ENCODE peak calls at places on chromosomes 11 and 22, in nine cellular contexts. U, B, C, N, G, P, Q, Y and J are unnamed samples.

GRCh38 chr11:125402436-125402835 is 93.6 kb downstream of the FEZ1 start:
- DNase-seq in U (no peak), B (no peak), C (peak), N (peak), G (no peak), P (no peak), Q (no peak), Y (no peak), J (no peak)

GRCh38 chr22:29268511-29269229 is 602 bp downstream of the EWSR1 start:
- DNase-seq in U (peak), B (peak), C (peak), N (peak), G (no peak), P (no peak), Q (peak), Y (peak), J (peak)

GRCh38 chr11:24859801-24860300 is 363.0 kb downstream of the LUZP2 start:
- DNase-seq in U (no peak), B (no peak), C (no peak), N (no peak), G (no peak), P (no peak), Q (no peak), Y (no peak), J (no peak)

GRCh38 chr22:22239311-22239939 is 5.2 kb upstream of the VPREB1 start:
- DNase-seq in U (no peak), B (no peak), C (no peak), N (no peak), G (no peak), P (no peak), Q (no peak), Y (no peak), J (no peak)

GRCh38 chr11:87180743-87181142 is 143.0 kb downstream of the TMEM135 start:
- DNase-seq in U (no peak), B (no peak), C (peak), N (peak), G (no peak), P (no peak), Q (no peak), Y (no peak), J (no peak)

GRCh38 chr11:20030472-20030871 is 129.8 kb downstream of the DBX1 start:
- DNase-seq in U (no peak), B (no peak), C (no peak), N (no peak), G (no peak), P (no peak), Q (no peak), Y (no peak), J (no peak)

GRCh38 chr11:91296628-91297027 is 928.0 kb upstream of the FAT3 start:
- DNase-seq in U (no peak), B (no peak), C (no peak), N (no peak), G (no peak), P (peak), Q (no peak), Y (no peak), J (no peak)

GRCh38 chr11:101470881-101471535 is 112.8 kb downstream of the TRPC6 start:
- DNase-seq in U (no peak), B (no peak), C (peak), N (peak), G (no peak), P (peak), Q (no peak), Y (no peak), J (no peak)

GRCh38 chr11:77212314-77213007 is 84.4 kb downstream of the MYO7A start:
- DNase-seq in U (no peak), B (no peak), C (no peak), N (no peak), G (peak), P (no peak), Q (no peak), Y (no peak), J (no peak)

GRCh38 chr11:2736577-2737225 is 36.9 kb upstream of the KCNQ1OT1 start:
- DNase-seq in U (no peak), B (no peak), C (no peak), N (no peak), G (no peak), P (no peak), Q (no peak), Y (no peak), J (no peak)

GRCh38 chr11:27227744-27228143 is 135.3 kb downstream of the CCDC34 start:
- DNase-seq in U (no peak), B (no peak), C (no peak), N (no peak), G (no peak), P (no peak), Q (no peak), Y (no peak), J (no peak)

GRCh38 chr22:38782402-38783094 is 11.4 kb downstream of the DNAL4 start:
- DNase-seq in U (no peak), B (no peak), C (no peak), N (peak), G (no peak), P (no peak), Q (no peak), Y (no peak), J (peak)

GRCh38 chr11:46075168-46075567 is 46.1 kb downstream of the PHF21A start:
- DNase-seq in U (no peak), B (no peak), C (no peak), N (peak), G (no peak), P (peak), Q (no peak), Y (no peak), J (no peak)

GRCh38 chr11:129700701-129701100 is 114.9 kb upstream of the TMEM45B start:
- DNase-seq in U (no peak), B (no peak), C (peak), N (no peak), G (no peak), P (no peak), Q (no peak), Y (no peak), J (no peak)

GRCh38 chr22:28923826-28924732 is 40.7 kb downstream of the ZNRF3 start:
- DNase-seq in U (no peak), B (no peak), C (no peak), N (no peak), G (no peak), P (no peak), Q (peak), Y (no peak), J (no peak)

GRCh38 chr11:11446967-11447366 is 93.9 kb upstream of the CSNK2A3 start:
- DNase-seq in U (no peak), B (no peak), C (no peak), N (no peak), G (no peak), P (no peak), Q (no peak), Y (no peak), J (no peak)

GRCh38 chr22:17318817-17319216 is 50.4 kb upstream of the CECR2 start:
- DNase-seq in U (no peak), B (no peak), C (no peak), N (no peak), G (no peak), P (no peak), Q (no peak), Y (no peak), J (no peak)

GRCh38 chr11:107928767-107929507 is 689 bp downstream of the RAB39A start:
- DNase-seq in U (peak), B (no peak), C (no peak), N (no peak), G (no peak), P (no peak), Q (peak), Y (no peak), J (peak)